ENCODE peak calls at places on chromosomes 3 and 15, in five cellular contexts. One of them, this sample, is unnamed. For H3K36me3, H3K4me1 and H3K9me3, the result is how much of the 10 kb centered on the place peaks cover.

GRCh38 chr3:53791317-53791716 is 54.9 kb downstream of the CHDH start:
- DNase-seq in neuronal stem cell: no peak
- DNase-seq in CD4-positive, CD25-positive, alpha-beta regulatory T cell: no peak
- DNase-seq in CD8-positive, alpha-beta memory T cell: no peak
- DNase-seq in DND-41: no peak
- DNase-seq in this sample: no peak

GRCh38 chr3:55454611-55455010 is 32.5 kb downstream of the WNT5A start:
- DNase-seq in DND-41: no peak
- DNase-seq in neuronal stem cell: no peak
- DNase-seq in CD4-positive, CD25-positive, alpha-beta regulatory T cell: no peak
- DNase-seq in CD8-positive, alpha-beta memory T cell: no peak
- DNase-seq in this sample: no peak

GRCh38 chr3:8204846-8205624 is 296.6 kb upstream of the LMCD1 start:
- DNase-seq in neuronal stem cell: no peak
- DNase-seq in DND-41: no peak
- DNase-seq in CD4-positive, CD25-positive, alpha-beta regulatory T cell: no peak
- DNase-seq in CD8-positive, alpha-beta memory T cell: no peak
- DNase-seq in this sample: no peak

GRCh38 chr3:136070334-136070733 is 104.8 kb downstream of the PPP2R3A start:
- DNase-seq in CD4-positive, CD25-positive, alpha-beta regulatory T cell: no peak
- DNase-seq in CD8-positive, alpha-beta memory T cell: no peak
- DNase-seq in DND-41: no peak
- DNase-seq in neuronal stem cell: no peak
- DNase-seq in this sample: no peak

GRCh38 chr15:90952901-90953677 is 1.6 kb upstream of the RCCD1 start:
- DNase-seq in CD4-positive, CD25-positive, alpha-beta regulatory T cell: no peak
- DNase-seq in neuronal stem cell: no peak
- DNase-seq in DND-41: no peak
- DNase-seq in CD8-positive, alpha-beta memory T cell: no peak
- DNase-seq in this sample: no peak

GRCh38 chr3:104885214-104885814 is 481.4 kb upstream of the ALCAM start:
- DNase-seq in DND-41: no peak
- DNase-seq in CD4-positive, CD25-positive, alpha-beta regulatory T cell: no peak
- DNase-seq in neuronal stem cell: no peak
- DNase-seq in CD8-positive, alpha-beta memory T cell: no peak
- DNase-seq in this sample: no peak

GRCh38 chr15:68010366-68010765 is 43.7 kb upstream of the PIAS1 start:
- DNase-seq in CD8-positive, alpha-beta memory T cell: no peak
- DNase-seq in CD4-positive, CD25-positive, alpha-beta regulatory T cell: no peak
- DNase-seq in neuronal stem cell: no peak
- DNase-seq in DND-41: no peak
- DNase-seq in this sample: no peak

GRCh38 chr3:13877911-13878710 is 1.8 kb downstream of the WNT7A start:
- DNase-seq in CD8-positive, alpha-beta memory T cell: peak
- DNase-seq in DND-41: no peak
- DNase-seq in CD4-positive, CD25-positive, alpha-beta regulatory T cell: no peak
- DNase-seq in neuronal stem cell: peak
- DNase-seq in this sample: peak

GRCh38 chr15:55197362-55197705 is 593 bp upstream of the RSL24D1 start:
- DNase-seq in DND-41: no peak
- DNase-seq in CD8-positive, alpha-beta memory T cell: no peak
- DNase-seq in CD4-positive, CD25-positive, alpha-beta regulatory T cell: peak
- DNase-seq in neuronal stem cell: no peak
- DNase-seq in this sample: no peak

GRCh38 chr3:187975571-187976360 is 178.2 kb upstream of the LPP start:
- DNase-seq in neuronal stem cell: no peak
- DNase-seq in CD8-positive, alpha-beta memory T cell: no peak
- DNase-seq in DND-41: no peak
- DNase-seq in CD4-positive, CD25-positive, alpha-beta regulatory T cell: peak
- DNase-seq in this sample: no peak

GRCh38 chr15:45116006-45116481 is 1.9 kb downstream of the DUOXA2 start:
- DNase-seq in CD8-positive, alpha-beta memory T cell: no peak
- DNase-seq in neuronal stem cell: no peak
- DNase-seq in CD4-positive, CD25-positive, alpha-beta regulatory T cell: no peak
- DNase-seq in DND-41: no peak
- DNase-seq in this sample: no peak

GRCh38 chr15:73942751-73943270 is 16.5 kb downstream of the LOXL1 start:
- DNase-seq in neuronal stem cell: no peak
- DNase-seq in CD8-positive, alpha-beta memory T cell: no peak
- DNase-seq in DND-41: no peak
- DNase-seq in CD4-positive, CD25-positive, alpha-beta regulatory T cell: no peak
- DNase-seq in this sample: no peak

GRCh38 chr3:158102219-158102612 is 4.0 kb downstream of the SHOX2 start:
- DNase-seq in CD8-positive, alpha-beta memory T cell: no peak
- DNase-seq in DND-41: no peak
- DNase-seq in neuronal stem cell: no peak
- DNase-seq in CD4-positive, CD25-positive, alpha-beta regulatory T cell: no peak
- DNase-seq in this sample: no peak

GRCh38 chr3:99348451-99348850 is 289.9 kb upstream of the COL8A1 start:
- DNase-seq in neuronal stem cell: no peak
- DNase-seq in CD4-positive, CD25-positive, alpha-beta regulatory T cell: no peak
- DNase-seq in CD8-positive, alpha-beta memory T cell: no peak
- DNase-seq in DND-41: no peak
- DNase-seq in this sample: no peak

GRCh38 chr3:52043750-52044149 is 12.6 kb downstream of the DUSP7 start:
- DNase-seq in neuronal stem cell: no peak
- DNase-seq in DND-41: no peak
- DNase-seq in CD8-positive, alpha-beta memory T cell: no peak
- DNase-seq in CD4-positive, CD25-positive, alpha-beta regulatory T cell: no peak
- DNase-seq in this sample: no peak

GRCh38 chr3:117793684-117794304 is 1084.2 kb downstream of the TUSC7 start:
- DNase-seq in CD4-positive, CD25-positive, alpha-beta regulatory T cell: no peak
- DNase-seq in DND-41: no peak
- DNase-seq in neuronal stem cell: no peak
- DNase-seq in CD8-positive, alpha-beta memory T cell: no peak
- DNase-seq in this sample: no peak

GRCh38 chr15:80577552-80578205 is 117.4 kb upstream of the ABHD17C start:
- DNase-seq in CD4-positive, CD25-positive, alpha-beta regulatory T cell: no peak
- DNase-seq in neuronal stem cell: no peak
- DNase-seq in CD8-positive, alpha-beta memory T cell: no peak
- DNase-seq in DND-41: no peak
- DNase-seq in this sample: no peak

GRCh38 chr15:58761010-58761388 is 10.1 kb upstream of the MINDY2 start:
- DNase-seq in CD8-positive, alpha-beta memory T cell: no peak
- DNase-seq in DND-41: no peak
- DNase-seq in CD4-positive, CD25-positive, alpha-beta regulatory T cell: peak
- DNase-seq in neuronal stem cell: no peak
- DNase-seq in this sample: no peak

GRCh38 chr3:172341482-172342059 is 106.7 kb downstream of the GHSR start:
- DNase-seq in neuronal stem cell: peak
- DNase-seq in DND-41: peak
- DNase-seq in CD4-positive, CD25-positive, alpha-beta regulatory T cell: peak
- DNase-seq in CD8-positive, alpha-beta memory T cell: peak
- DNase-seq in this sample: no peak

GRCh38 chr15:41078125-41078524 is 38.0 kb downstream of the INO80 start:
- DNase-seq in neuronal stem cell: no peak
- DNase-seq in CD8-positive, alpha-beta memory T cell: no peak
- DNase-seq in CD4-positive, CD25-positive, alpha-beta regulatory T cell: no peak
- DNase-seq in DND-41: no peak
- DNase-seq in this sample: no peak
- H3K36me3 ChIP-seq in neuronal stem cell: under half
- H3K36me3 ChIP-seq in CD8-positive, alpha-beta memory T cell: under half
- H3K36me3 ChIP-seq in CD4-positive, CD25-positive, alpha-beta regulatory T cell: half or more
- H3K36me3 ChIP-seq in DND-41: half or more
- H3K36me3 ChIP-seq in this sample: under half

GRCh38 chr3:127790580-127791183 is 31.6 kb downstream of the MGLL start:
- DNase-seq in DND-41: no peak
- DNase-seq in CD4-positive, CD25-positive, alpha-beta regulatory T cell: no peak
- DNase-seq in CD8-positive, alpha-beta memory T cell: no peak
- DNase-seq in neuronal stem cell: no peak
- DNase-seq in this sample: no peak

GRCh38 chr3:127788436-127788835 is 33.9 kb downstream of the MGLL start:
- DNase-seq in DND-41: no peak
- DNase-seq in neuronal stem cell: no peak
- DNase-seq in CD4-positive, CD25-positive, alpha-beta regulatory T cell: no peak
- DNase-seq in CD8-positive, alpha-beta memory T cell: no peak
- DNase-seq in this sample: no peak

GRCh38 chr3:127791221-127791913 is 30.9 kb downstream of the MGLL start:
- DNase-seq in CD8-positive, alpha-beta memory T cell: no peak
- DNase-seq in CD4-positive, CD25-positive, alpha-beta regulatory T cell: peak
- DNase-seq in neuronal stem cell: no peak
- DNase-seq in DND-41: peak
- DNase-seq in this sample: no peak

GRCh38 chr3:127789051-127789450 is 33.3 kb downstream of the MGLL start:
- DNase-seq in CD4-positive, CD25-positive, alpha-beta regulatory T cell: no peak
- DNase-seq in neuronal stem cell: no peak
- DNase-seq in DND-41: no peak
- DNase-seq in CD8-positive, alpha-beta memory T cell: no peak
- DNase-seq in this sample: no peak

DNA sequence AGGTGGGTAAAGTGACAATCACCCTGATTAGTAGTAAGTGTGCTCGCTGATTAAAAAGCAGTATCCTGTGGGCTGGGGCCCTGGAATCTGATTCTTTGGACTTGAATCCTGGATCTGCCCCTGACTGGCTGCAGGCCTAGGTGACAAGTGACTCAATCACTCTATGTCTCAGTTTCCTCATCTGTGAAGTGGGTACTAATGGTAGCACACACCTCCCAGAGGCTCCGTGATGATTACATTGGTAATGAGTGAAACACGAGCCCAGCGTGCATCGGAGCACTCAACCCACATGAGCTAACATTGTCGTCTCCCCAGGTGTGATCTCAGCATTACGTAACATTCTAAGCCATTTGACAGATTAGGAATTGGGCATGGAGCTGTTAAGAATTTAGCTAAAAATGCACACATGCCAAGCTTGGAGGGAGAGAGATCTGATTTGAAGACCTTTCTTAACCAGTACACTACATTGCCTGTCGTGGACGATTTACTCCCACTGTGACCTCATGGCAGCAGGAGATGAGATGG is 32.2 kb downstream of the MGLL start:
- DNase-seq in neuronal stem cell: no peak
- DNase-seq in CD8-positive, alpha-beta memory T cell: no peak
- DNase-seq in CD4-positive, CD25-positive, alpha-beta regulatory T cell: no peak
- DNase-seq in DND-41: no peak
- DNase-seq in this sample: no peak
- H3K4me1 ChIP-seq in neuronal stem cell: under half
- H3K4me1 ChIP-seq in CD8-positive, alpha-beta memory T cell: under half
- H3K4me1 ChIP-seq in CD4-positive, CD25-positive, alpha-beta regulatory T cell: under half
- H3K4me1 ChIP-seq in DND-41: under half
- H3K4me1 ChIP-seq in this sample: under half

GRCh38 chr15:27214032-27214431 is 243.1 kb downstream of the GABRG3 start:
- DNase-seq in DND-41: no peak
- DNase-seq in CD4-positive, CD25-positive, alpha-beta regulatory T cell: no peak
- DNase-seq in CD8-positive, alpha-beta memory T cell: no peak
- DNase-seq in neuronal stem cell: no peak
- DNase-seq in this sample: no peak
- H3K9me3 ChIP-seq in DND-41: under half
- H3K9me3 ChIP-seq in CD4-positive, CD25-positive, alpha-beta regulatory T cell: under half
- H3K9me3 ChIP-seq in CD8-positive, alpha-beta memory T cell: under half
- H3K9me3 ChIP-seq in neuronal stem cell: under half
- H3K9me3 ChIP-seq in this sample: under half

DNA sequence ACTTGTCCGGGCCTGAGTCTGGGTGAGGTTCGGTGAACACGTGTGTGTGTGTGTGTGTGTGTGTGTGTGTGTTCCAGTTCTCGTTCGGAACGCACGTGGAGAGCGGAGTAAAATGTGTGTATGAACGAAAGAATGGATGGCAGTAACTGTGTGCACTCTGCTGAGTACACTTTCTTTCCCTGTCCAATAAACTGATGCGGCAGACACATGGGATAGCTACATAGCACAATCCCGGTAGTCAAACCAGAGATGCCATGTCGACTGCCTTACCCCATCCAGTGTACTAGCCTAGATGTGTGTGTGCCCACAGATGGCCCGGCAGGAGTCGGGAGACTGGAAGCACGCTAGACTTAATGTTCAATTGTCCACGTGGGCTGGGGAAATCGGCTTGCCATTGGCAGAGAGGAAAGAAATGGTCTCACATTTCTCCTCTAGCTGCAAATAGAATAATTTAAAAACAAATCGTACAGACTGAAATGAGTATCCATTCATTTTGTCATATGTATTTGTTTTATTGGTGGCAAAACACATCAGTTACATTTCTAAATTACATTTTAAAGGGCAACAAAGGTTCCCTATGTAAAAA is 579 bp upstream of the GOLIM4 start:
- DNase-seq in CD4-positive, CD25-positive, alpha-beta regulatory T cell: no peak
- DNase-seq in neuronal stem cell: peak
- DNase-seq in CD8-positive, alpha-beta memory T cell: no peak
- DNase-seq in DND-41: no peak
- DNase-seq in this sample: no peak
- H3K36me3 ChIP-seq in CD4-positive, CD25-positive, alpha-beta regulatory T cell: under half
- H3K36me3 ChIP-seq in neuronal stem cell: under half
- H3K36me3 ChIP-seq in CD8-positive, alpha-beta memory T cell: under half
- H3K36me3 ChIP-seq in DND-41: under half
- H3K36me3 ChIP-seq in this sample: under half